ENCODE peak calls at places on chromosomes 6 and 20, in seven cellular contexts. J is progenitor cell of endocrine pancreas, R is brain microvascular endothelial cell, I is neural progenitor cell, E is right lobe of liver, P is nephron progenitor cell, X is H9. W is an unnamed sample.
A peak's percentile ranks its signal among the peaks of the same experiment; 100 is the strongest.

GRCh38 chr6:34865107-34865506 is 22.7 kb downstream of the TAF11 start:
- DNase-seq in X (no peak), P (no peak), E (no peak), R (peak; percentile 30), J (no peak), I (no peak), W (no peak)

GRCh38 chr20:51457281-51457932 is 85.1 kb downstream of the NFATC2 start:
- DNase-seq in X (no peak), I (peak; percentile 20), R (peak; percentile 73), E (no peak), J (no peak), P (no peak), W (no peak)

GRCh38 chr6:37083243-37084138 is 78.0 kb downstream of the FGD2 start:
- DNase-seq in P (no peak), I (no peak), R (peak; percentile 18), X (no peak), J (no peak), E (peak; percentile 96), W (no peak)

GRCh38 chr6:139920027-139920851 is 545.8 kb upstream of the CITED2 start:
- DNase-seq in X (no peak), J (no peak), P (no peak), I (no peak), R (no peak), E (no peak), W (no peak)

GRCh38 chr6:139114741-139115140 is 20.1 kb upstream of the HECA start:
- DNase-seq in P (no peak), E (no peak), I (no peak), R (no peak), J (no peak), X (no peak), W (no peak)

GRCh38 chr6:160309718-160310117 is 38.5 kb upstream of the SLC22A3 start:
- DNase-seq in E (no peak), P (no peak), I (no peak), X (no peak), J (no peak), R (no peak), W (no peak)

GRCh38 chr6:129252377-129253071 is 369.6 kb downstream of the LAMA2 start:
- DNase-seq in R (no peak), I (no peak), P (no peak), X (no peak), E (no peak), J (no peak), W (no peak)

GRCh38 chr6:41088451-41088850 is 15.7 kb downstream of the NFYA start:
- DNase-seq in R (peak; percentile 4), J (no peak), I (no peak), P (no peak), X (no peak), E (no peak), W (no peak)

GRCh38 chr6:161449521-161449920 is 175.7 kb upstream of the AGPAT4 start:
- DNase-seq in E (no peak), I (no peak), X (no peak), P (no peak), J (no peak), R (no peak), W (no peak)

DNA sequence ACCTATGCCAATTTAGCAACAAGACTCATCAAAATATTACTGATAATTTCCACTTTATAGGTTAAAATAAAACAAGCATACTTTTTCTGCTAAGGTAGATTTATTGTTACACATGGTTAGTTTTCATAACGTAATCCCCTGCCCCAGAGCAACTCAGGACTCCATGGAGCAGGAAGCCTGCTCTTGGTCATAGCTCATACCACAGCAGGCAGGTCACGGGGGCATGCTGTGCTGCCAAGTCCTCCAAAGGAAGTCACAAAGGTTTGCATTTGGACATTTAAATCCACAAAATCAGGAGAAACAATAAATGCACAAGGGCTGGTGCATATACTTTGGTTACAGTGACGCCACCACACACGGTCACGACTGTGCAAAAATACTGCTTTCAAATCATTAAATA is 12.5 kb downstream of the GZF1 start:
- DNase-seq in P (no peak), J (no peak), R (no peak), X (no peak), E (no peak), I (no peak), W (no peak)
- TF ChIP-seq CTCF in P (no peak), J (no peak), R (no peak), X (no peak), E (no peak), I (no peak), W (no peak)

DNA sequence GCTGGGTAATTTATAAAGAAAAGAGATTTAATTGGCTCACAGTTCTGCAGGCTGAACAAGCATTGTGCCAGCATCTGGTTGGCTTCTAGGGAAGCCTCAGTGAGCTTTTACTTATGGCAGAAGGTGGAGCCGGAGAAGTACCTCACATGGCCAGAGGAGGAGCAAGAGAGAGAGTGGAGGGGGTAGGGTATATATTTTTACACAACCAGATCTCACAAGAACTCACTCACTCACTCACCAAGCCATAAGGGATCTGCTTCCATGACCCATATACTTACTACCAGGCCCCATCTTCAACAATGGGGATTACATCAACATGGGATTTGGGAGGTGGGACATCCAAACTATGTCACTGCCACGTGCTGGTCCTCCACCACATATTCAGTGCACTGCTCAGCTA is 152.6 kb upstream of the PRND start:
- DNase-seq in I (no peak), E (no peak), J (no peak), X (no peak), P (peak; percentile 9), R (no peak), W (no peak)
- TF ChIP-seq CTCF in I (peak; percentile 33), E (no peak), J (peak; percentile 33), X (peak; percentile 62), P (peak; percentile 33), R (peak; percentile 59), W (peak; percentile 2)

GRCh38 chr20:44888226-44889103 is 3.0 kb downstream of the YWHAB start:
- DNase-seq in I (no peak), P (no peak), J (no peak), E (no peak), R (no peak), X (no peak), W (no peak)
- TF ChIP-seq CTCF in I (peak; percentile 15), P (peak; percentile 14), J (peak; percentile 43), E (no peak), R (peak; percentile 35), X (peak; percentile 45), W (no peak)

GRCh38 chr6:56756219-56756789 is 113.6 kb upstream of the DST start:
- DNase-seq in I (no peak), E (no peak), X (no peak), J (no peak), R (no peak), P (no peak), W (no peak)
- TF ChIP-seq CTCF in I (no peak), E (no peak), X (no peak), J (no peak), R (no peak), P (no peak), W (no peak)

GRCh38 chr20:57608516-57608915 is 11.7 kb downstream of the ZBP1 start:
- DNase-seq in E (no peak), I (no peak), P (no peak), X (no peak), R (no peak), J (no peak), W (no peak)

GRCh38 chr20:57609086-57609841 is 11.0 kb downstream of the ZBP1 start:
- DNase-seq in E (no peak), X (no peak), P (no peak), I (no peak), J (no peak), R (no peak), W (no peak)

GRCh38 chr20:57611605-57612311 is 8.5 kb downstream of the ZBP1 start:
- DNase-seq in X (no peak), R (no peak), J (no peak), E (peak; percentile 33), P (no peak), I (no peak), W (no peak)

GRCh38 chr20:57610261-57610952 is 9.8 kb downstream of the ZBP1 start:
- DNase-seq in R (no peak), I (no peak), P (peak; percentile 45), X (no peak), E (peak; percentile 39), J (no peak), W (no peak)

DNA sequence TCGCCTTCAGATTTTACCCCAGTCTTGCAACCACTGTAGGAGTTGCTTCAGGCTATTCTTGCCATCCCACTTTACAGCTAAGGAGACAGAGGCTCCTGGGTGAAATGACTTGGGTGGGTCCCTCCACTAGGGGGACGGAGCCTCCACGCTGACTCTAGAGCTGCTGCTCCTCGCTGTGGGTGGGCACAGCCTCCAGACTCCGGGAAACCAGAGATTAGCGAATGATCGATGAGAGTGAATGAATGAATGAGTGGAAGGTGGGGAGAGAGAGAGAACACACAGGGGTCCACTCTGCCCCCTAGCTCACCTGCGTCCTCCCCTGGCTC is 10.4 kb downstream of the ZBP1 start:
- DNase-seq in I (peak; percentile 30), X (no peak), R (no peak), E (no peak), P (no peak), J (no peak), W (no peak)
- TF ChIP-seq CTCF in I (peak; percentile 49), X (peak; percentile 52), R (peak; percentile 47), E (no peak), P (peak; percentile 29), J (peak; percentile 29), W (no peak)

W was measured in D721Med.